ENCODE peak calls at places on chromosomes 7 and 10, in nine cellular contexts. K is endothelial cell; S is stimulated activated CD4-positive, alpha-beta T cell treated with anti-CD3 and anti-CD28 coated beads, Interleukin-2, amount 100 ng/mL, for 48 hours; U is right lobe of liver; F is GOT3; T is NT2/D1; N is T-helper 2 cell; Q is PC-3; D is fibroblast of the conjunctiva. M is an unnamed sample.

GRCh38 chr10:34194259-34194658 is 620.8 kb downstream of the PARD3 start:
- DNase-seq in K (no peak), S (no peak), U (no peak), F (no peak), T (no peak), N (no peak), Q (no peak), D (peak; percentile 61), M (no peak)

GRCh38 chr10:21969326-21970287 is 33.9 kb downstream of the DNAJC1 start:
- DNase-seq in K (no peak), S (no peak), U (no peak), F (no peak), T (no peak), N (no peak), Q (peak; percentile 25), D (no peak), M (no peak)

GRCh38 chr10:4333474-4333894 is 492.5 kb upstream of the AKR1E2 start:
- DNase-seq in K (no peak), S (no peak), U (no peak), F (no peak), T (no peak), N (no peak), Q (no peak), D (no peak), M (no peak)

GRCh38 chr10:24207781-24208611 is 942 bp upstream of the KIAA1217 start:
- DNase-seq in K (peak; percentile 59), S (no peak), U (peak; percentile 50), F (no peak), T (no peak), N (no peak), Q (peak; percentile 72), D (no peak), M (no peak)

GRCh38 chr10:35546824-35547225 is 58.3 kb upstream of the GJD4 start:
- DNase-seq in K (no peak), S (no peak), U (no peak), F (no peak), T (no peak), N (no peak), Q (peak; percentile 100), D (no peak), M (no peak)

GRCh38 chr7:99855236-99855635 is 21.6 kb downstream of the OR2AE1 start:
- DNase-seq in K (no peak), S (no peak), U (no peak), F (no peak), T (no peak), N (no peak), Q (no peak), D (no peak), M (no peak)

GRCh38 chr10:101241840-101242707 is 12.8 kb upstream of the LBX1 start:
- DNase-seq in K (no peak), S (no peak), U (peak; percentile 66), F (no peak), T (no peak), N (no peak), Q (no peak), D (no peak), M (no peak)

GRCh38 chr7:121755818-121756501 is 117.0 kb upstream of the PTPRZ1 start:
- DNase-seq in K (no peak), S (no peak), U (no peak), F (no peak), T (peak; percentile 27), N (no peak), Q (no peak), D (no peak), M (no peak)

GRCh38 chr7:142338633-142339501 is 81.0 kb upstream of the PRSS58 start:
- DNase-seq in K (peak; percentile 74), S (no peak), U (no peak), F (no peak), T (peak; percentile 43), N (peak; percentile 23), Q (peak; percentile 61), D (no peak), M (no peak)

GRCh38 chr10:60396766-60397165 is 7.1 kb upstream of the ANK3 start:
- DNase-seq in K (no peak), S (no peak), U (no peak), F (no peak), T (no peak), N (no peak), Q (no peak), D (no peak), M (no peak)